ENCODE peak calls at places on chromosome 2, in ten cellular contexts. N is PC-9, K is OCI-LY7, U is lower lobe of right lung, E is tibial artery, M is suprapubic skin, P is brain microvascular endothelial cell, A is K562, O is Peyer's patch, R is HCT116. H is an unnamed sample.

GRCh38 chr2:96264656-96265348 is 995 bp downstream of the TMEM127 start:
- DNase-seq in N (no peak), M (no peak), E (no peak), O (peak; percentile 51), P (peak; percentile 46), A (peak; percentile 49), K (peak; percentile 81), R (no peak), U (peak; percentile 61), H (peak; percentile 89)

GRCh38 chr2:3972377-3972776 is 269.0 kb downstream of the DCDC2C start:
- DNase-seq in E (no peak), R (no peak), P (no peak), N (no peak), K (no peak), O (no peak), M (no peak), U (no peak), A (no peak), H (no peak)

GRCh38 chr2:101704046-101704466 is 6.5 kb downstream of the MAP4K4 start:
- DNase-seq in K (peak; percentile 43), P (no peak), M (no peak), R (no peak), U (no peak), N (no peak), E (peak; percentile 47), O (no peak), A (no peak), H (no peak)

GRCh38 chr2:180359522-180360282 is 352.6 kb upstream of the CWC22 start:
- DNase-seq in U (no peak), P (no peak), E (no peak), K (peak; percentile 49), O (peak; percentile 20), A (no peak), M (no peak), N (peak; percentile 53), R (peak; percentile 8), H (no peak)

GRCh38 chr2:168536925-168537466 is 80.9 kb downstream of the CERS6 start:
- DNase-seq in K (no peak), O (no peak), R (no peak), M (no peak), E (no peak), N (no peak), U (no peak), P (no peak), A (no peak), H (no peak)

GRCh38 chr2:230358305-230358704 is 31.3 kb downstream of the SP140L start:
- DNase-seq in A (no peak), E (no peak), O (no peak), K (no peak), M (no peak), R (no peak), N (no peak), U (no peak), P (no peak), H (no peak)

GRCh38 chr2:166351319-166351718 is 24.4 kb downstream of the SCN9A start:
- DNase-seq in U (no peak), O (no peak), P (no peak), A (no peak), K (no peak), R (no peak), E (no peak), M (no peak), N (no peak), H (no peak)

GRCh38 chr2:9655441-9656269 is 24.9 kb upstream of the YWHAQ start:
- DNase-seq in R (no peak), O (no peak), N (peak; percentile 70), U (no peak), K (no peak), M (no peak), A (peak; percentile 43), P (peak; percentile 95), E (no peak), H (no peak)

GRCh38 chr2:144715992-144716391 is 196.1 kb upstream of the ZEB2 start:
- DNase-seq in U (no peak), A (peak; percentile 32), M (no peak), E (no peak), K (no peak), P (no peak), O (no peak), N (no peak), R (no peak), H (no peak)

GRCh38 chr2:10901160-10901559 is 10.6 kb upstream of the KCNF1 start:
- DNase-seq in M (no peak), K (no peak), E (no peak), O (no peak), A (no peak), R (peak; percentile 33), P (no peak), N (peak; percentile 90), U (no peak), H (no peak)

GRCh38 chr2:11503354-11503927 is 30.4 kb upstream of the GREB1 start:
- DNase-seq in P (no peak), N (no peak), M (no peak), U (no peak), A (no peak), O (no peak), K (no peak), R (no peak), E (no peak), H (no peak)

GRCh38 chr2:10911291-10912075 is at the start of gene KCNF1:
- DNase-seq in P (no peak), N (peak; percentile 72), R (no peak), E (no peak), U (no peak), A (no peak), O (no peak), K (no peak), M (peak; percentile 67), H (no peak)

GRCh38 chr2:232418466-232419244 is 12.0 kb downstream of the ALPG start:
- DNase-seq in R (no peak), E (no peak), K (no peak), U (peak; percentile 68), A (peak; percentile 19), O (no peak), M (peak; percentile 74), P (peak; percentile 11), N (no peak), H (no peak)

GRCh38 chr2:180990337-180990736 is 9.9 kb downstream of the UBE2E3 start:
- DNase-seq in E (no peak), N (no peak), P (no peak), M (no peak), O (no peak), A (no peak), U (no peak), R (no peak), K (no peak), H (no peak)

GRCh38 chr2:84971799-84972790 is 1.1 kb downstream of the KCMF1 start:
- DNase-seq in K (peak; percentile 82), A (peak; percentile 59), P (no peak), E (peak; percentile 31), O (peak; percentile 51), U (peak; percentile 75), M (peak; percentile 82), R (no peak), N (no peak), H (peak; percentile 86)

GRCh38 chr2:74587664-74588277 is 33.3 kb downstream of the DOK1 start:
- DNase-seq in A (peak; percentile 82), P (peak; percentile 65), U (peak; percentile 59), O (peak; percentile 54), M (no peak), E (peak; percentile 76), R (peak; percentile 8), N (peak; percentile 57), K (peak; percentile 73), H (no peak)

GRCh38 chr2:74498500-74499268 is 719 bp downstream of the LBX2 start:
- DNase-seq in K (no peak), O (no peak), M (no peak), N (peak; percentile 58), U (peak; percentile 50), P (no peak), E (no peak), R (no peak), A (no peak), H (peak; percentile 70)

GRCh38 chr2:98465456-98466201 is 21.0 kb downstream of the INPP4A start:
- DNase-seq in R (no peak), A (peak; percentile 86), U (peak; percentile 82), N (no peak), E (peak; percentile 40), K (no peak), P (no peak), M (no peak), O (peak; percentile 79), H (peak; percentile 91)

GRCh38 chr2:174052639-174052976 is 87.4 kb upstream of the SP3 start:
- DNase-seq in M (no peak), U (no peak), A (no peak), E (no peak), K (no peak), P (no peak), O (no peak), R (no peak), N (no peak), H (no peak)
- H3K4me3 ChIP-seq in M (no peak overlapping the region), U (no peak overlapping the region), A (no peak overlapping the region), E (no peak overlapping the region), K (no peak overlapping the region), P (no peak overlapping the region), O (no peak overlapping the region), R (no peak overlapping the region), N (no peak overlapping the region), H (no peak overlapping the region)

GRCh38 chr2:31238126-31238905 is 4.4 kb downstream of the EHD3 start:
- DNase-seq in K (no peak), O (no peak), N (no peak), A (no peak), R (no peak), P (no peak), E (peak; percentile 36), U (no peak), M (no peak), H (peak; percentile 68)
- H3K27ac ChIP-seq in K (no peak overlapping the region), O (no peak overlapping the region), N (no peak overlapping the region), A (no peak overlapping the region), R (no peak overlapping the region), P (no peak overlapping the region), E (peak overlapping the region; percentile 94), U (no peak overlapping the region), M (peak overlapping the region; percentile 20), H (peak overlapping the region; percentile 38)

GRCh38 chr2:219266232-219266631 is 12.5 kb upstream of the TUBA4A start:
- DNase-seq in A (no peak), U (peak; percentile 52), E (no peak), O (no peak), M (no peak), N (no peak), K (no peak), R (no peak), P (no peak), H (peak; percentile 46)

GRCh38 chr2:219261024-219261855 is 7.5 kb upstream of the TUBA4A start:
- DNase-seq in O (no peak), E (no peak), A (peak; percentile 41), M (no peak), K (no peak), P (no peak), R (no peak), N (no peak), U (no peak), H (peak; percentile 9)
- TF ChIP-seq CTCF in O (no peak), E (no peak), A (no peak), M (no peak), K (no peak), P (no peak), R (no peak), N (no peak), U (no peak), H (no peak)

DNA sequence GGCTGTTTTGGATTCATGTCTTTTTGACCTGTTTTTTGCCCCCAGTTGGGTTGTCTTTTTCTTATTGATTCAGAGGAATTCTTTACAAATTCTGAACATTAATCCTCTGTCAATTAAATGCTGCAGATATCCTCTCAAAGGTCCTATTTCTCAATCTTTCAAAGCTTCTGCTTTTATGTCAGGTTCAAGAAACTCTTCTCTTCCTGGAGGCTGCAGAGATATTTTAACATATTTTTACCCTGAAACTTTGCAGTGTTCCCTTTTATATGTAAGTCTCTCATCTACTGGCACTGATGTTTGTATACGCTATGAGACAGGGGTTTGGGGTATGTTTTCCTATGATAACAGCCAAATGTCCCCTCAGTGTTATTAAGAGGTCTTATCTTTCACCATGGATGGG is 159.4 kb downstream of the HDAC4 start:
- DNase-seq in U (no peak), A (no peak), N (no peak), M (no peak), O (no peak), P (no peak), E (no peak), R (no peak), K (no peak), H (no peak)
- H3K4me3 ChIP-seq in U (no peak overlapping the region), A (no peak overlapping the region), N (no peak overlapping the region), M (no peak overlapping the region), O (no peak overlapping the region), P (no peak overlapping the region), E (no peak overlapping the region), R (no peak overlapping the region), K (no peak overlapping the region), H (no peak overlapping the region)

H was measured in kidney.